ENCODE peak calls at places on chromosomes 12 and 14, in five cellular contexts. One of them, this sample, is unnamed.

GRCh38 chr12:53096089-53096741 is 1.3 kb upstream of the IGFBP6 start:
- DNase-seq in stimulated activated CD4-positive, alpha-beta T cell treated with anti-CD3 and anti-CD28 coated beads, Interleukin-1b, Interleukin-23, amount 100 ng/mL, for 1 hour: no peak
- DNase-seq in activated gamma-delta T cell treated with Interleukin-2 at 50 U/mL for 16 hours: no peak
- DNase-seq in bronchial epithelial cell: peak
- DNase-seq in T-helper 1 cell: no peak
- DNase-seq in this sample: peak

GRCh38 chr12:124476011-124476400 is 91.4 kb downstream of the NCOR2 start:
- DNase-seq in activated gamma-delta T cell treated with Interleukin-2 at 50 U/mL for 16 hours: no peak
- DNase-seq in stimulated activated CD4-positive, alpha-beta T cell treated with anti-CD3 and anti-CD28 coated beads, Interleukin-1b, Interleukin-23, amount 100 ng/mL, for 1 hour: no peak
- DNase-seq in bronchial epithelial cell: no peak
- DNase-seq in T-helper 1 cell: no peak
- DNase-seq in this sample: no peak

GRCh38 chr12:6647083-6647604 is at the start of gene ACRBP:
- DNase-seq in T-helper 1 cell: no peak
- DNase-seq in stimulated activated CD4-positive, alpha-beta T cell treated with anti-CD3 and anti-CD28 coated beads, Interleukin-1b, Interleukin-23, amount 100 ng/mL, for 1 hour: no peak
- DNase-seq in activated gamma-delta T cell treated with Interleukin-2 at 50 U/mL for 16 hours: no peak
- DNase-seq in bronchial epithelial cell: peak
- DNase-seq in this sample: peak

GRCh38 chr14:89330236-89331002 is 86.6 kb downstream of the FOXN3 start:
- DNase-seq in stimulated activated CD4-positive, alpha-beta T cell treated with anti-CD3 and anti-CD28 coated beads, Interleukin-1b, Interleukin-23, amount 100 ng/mL, for 1 hour: no peak
- DNase-seq in bronchial epithelial cell: no peak
- DNase-seq in activated gamma-delta T cell treated with Interleukin-2 at 50 U/mL for 16 hours: no peak
- DNase-seq in T-helper 1 cell: no peak
- DNase-seq in this sample: no peak

GRCh38 chr12:4607056-4607455 is 41.8 kb downstream of the AKAP3 start:
- DNase-seq in activated gamma-delta T cell treated with Interleukin-2 at 50 U/mL for 16 hours: no peak
- DNase-seq in stimulated activated CD4-positive, alpha-beta T cell treated with anti-CD3 and anti-CD28 coated beads, Interleukin-1b, Interleukin-23, amount 100 ng/mL, for 1 hour: no peak
- DNase-seq in T-helper 1 cell: no peak
- DNase-seq in bronchial epithelial cell: no peak
- DNase-seq in this sample: no peak

GRCh38 chr14:21626491-21627230 is 8.1 kb downstream of the OR10G2 start:
- DNase-seq in activated gamma-delta T cell treated with Interleukin-2 at 50 U/mL for 16 hours: no peak
- DNase-seq in stimulated activated CD4-positive, alpha-beta T cell treated with anti-CD3 and anti-CD28 coated beads, Interleukin-1b, Interleukin-23, amount 100 ng/mL, for 1 hour: no peak
- DNase-seq in T-helper 1 cell: no peak
- DNase-seq in bronchial epithelial cell: peak
- DNase-seq in this sample: no peak

GRCh38 chr14:32366995-32367394 is 37.9 kb downstream of the AKAP6 start:
- DNase-seq in bronchial epithelial cell: no peak
- DNase-seq in stimulated activated CD4-positive, alpha-beta T cell treated with anti-CD3 and anti-CD28 coated beads, Interleukin-1b, Interleukin-23, amount 100 ng/mL, for 1 hour: no peak
- DNase-seq in activated gamma-delta T cell treated with Interleukin-2 at 50 U/mL for 16 hours: no peak
- DNase-seq in T-helper 1 cell: no peak
- DNase-seq in this sample: no peak

GRCh38 chr12:105079011-105079570 is 5.2 kb downstream of the ALDH1L2 start:
- DNase-seq in bronchial epithelial cell: no peak
- DNase-seq in activated gamma-delta T cell treated with Interleukin-2 at 50 U/mL for 16 hours: no peak
- DNase-seq in stimulated activated CD4-positive, alpha-beta T cell treated with anti-CD3 and anti-CD28 coated beads, Interleukin-1b, Interleukin-23, amount 100 ng/mL, for 1 hour: no peak
- DNase-seq in T-helper 1 cell: no peak
- DNase-seq in this sample: no peak

GRCh38 chr12:19031032-19031431 is 98.5 kb upstream of the PLEKHA5 start:
- DNase-seq in T-helper 1 cell: no peak
- DNase-seq in stimulated activated CD4-positive, alpha-beta T cell treated with anti-CD3 and anti-CD28 coated beads, Interleukin-1b, Interleukin-23, amount 100 ng/mL, for 1 hour: no peak
- DNase-seq in bronchial epithelial cell: peak
- DNase-seq in activated gamma-delta T cell treated with Interleukin-2 at 50 U/mL for 16 hours: no peak
- DNase-seq in this sample: no peak

GRCh38 chr14:74616996-74617700 is 5.1 kb upstream of the LTBP2 start:
- DNase-seq in stimulated activated CD4-positive, alpha-beta T cell treated with anti-CD3 and anti-CD28 coated beads, Interleukin-1b, Interleukin-23, amount 100 ng/mL, for 1 hour: no peak
- DNase-seq in bronchial epithelial cell: no peak
- DNase-seq in T-helper 1 cell: no peak
- DNase-seq in activated gamma-delta T cell treated with Interleukin-2 at 50 U/mL for 16 hours: no peak
- DNase-seq in this sample: no peak

GRCh38 chr14:101219896-101220703 is 316.6 kb upstream of the RTL1 start:
- DNase-seq in stimulated activated CD4-positive, alpha-beta T cell treated with anti-CD3 and anti-CD28 coated beads, Interleukin-1b, Interleukin-23, amount 100 ng/mL, for 1 hour: no peak
- DNase-seq in T-helper 1 cell: no peak
- DNase-seq in bronchial epithelial cell: no peak
- DNase-seq in activated gamma-delta T cell treated with Interleukin-2 at 50 U/mL for 16 hours: no peak
- DNase-seq in this sample: no peak

GRCh38 chr12:113424915-113425823 is 3.0 kb downstream of the SDSL start:
- DNase-seq in T-helper 1 cell: no peak
- DNase-seq in activated gamma-delta T cell treated with Interleukin-2 at 50 U/mL for 16 hours: peak
- DNase-seq in stimulated activated CD4-positive, alpha-beta T cell treated with anti-CD3 and anti-CD28 coated beads, Interleukin-1b, Interleukin-23, amount 100 ng/mL, for 1 hour: no peak
- DNase-seq in bronchial epithelial cell: peak
- DNase-seq in this sample: peak

GRCh38 chr14:43938588-43939281 is 568.3 kb downstream of the FSCB start:
- DNase-seq in T-helper 1 cell: no peak
- DNase-seq in stimulated activated CD4-positive, alpha-beta T cell treated with anti-CD3 and anti-CD28 coated beads, Interleukin-1b, Interleukin-23, amount 100 ng/mL, for 1 hour: no peak
- DNase-seq in activated gamma-delta T cell treated with Interleukin-2 at 50 U/mL for 16 hours: no peak
- DNase-seq in bronchial epithelial cell: no peak
- DNase-seq in this sample: no peak

GRCh38 chr14:52918486-52918885 is 32.4 kb downstream of the FERMT2 start:
- DNase-seq in T-helper 1 cell: peak
- DNase-seq in bronchial epithelial cell: peak
- DNase-seq in activated gamma-delta T cell treated with Interleukin-2 at 50 U/mL for 16 hours: peak
- DNase-seq in stimulated activated CD4-positive, alpha-beta T cell treated with anti-CD3 and anti-CD28 coated beads, Interleukin-1b, Interleukin-23, amount 100 ng/mL, for 1 hour: no peak
- DNase-seq in this sample: no peak